ENCODE peak calls at places on chromosome 21, in five cellular contexts. One of them, this sample, is unnamed.

GRCh38 chr21:21383126-21383525 is 384.9 kb downstream of the NCAM2 start:
- DNase-seq in stomach: no peak
- DNase-seq in sigmoid colon: no peak
- DNase-seq in transverse colon: no peak
- DNase-seq in suprapubic skin: no peak
- DNase-seq in this sample: no peak

GRCh38 chr21:38380391-38381137 is 117.7 kb downstream of the ERG start:
- DNase-seq in stomach: no peak
- DNase-seq in transverse colon: no peak
- DNase-seq in suprapubic skin: no peak
- DNase-seq in sigmoid colon: no peak
- DNase-seq in this sample: no peak

GRCh38 chr21:38277501-38278111 is 20.8 kb downstream of the KCNJ15 start:
- DNase-seq in suprapubic skin: no peak
- DNase-seq in transverse colon: no peak
- DNase-seq in sigmoid colon: peak; percentile 76
- DNase-seq in stomach: no peak
- DNase-seq in this sample: peak; percentile 29

GRCh38 chr21:28805885-28806284 is 186.8 kb downstream of the LTN1 start:
- DNase-seq in suprapubic skin: no peak
- DNase-seq in transverse colon: no peak
- DNase-seq in sigmoid colon: no peak
- DNase-seq in stomach: no peak
- DNase-seq in this sample: no peak

GRCh38 chr21:33299181-33299752 is 25.5 kb upstream of the IFNAR1 start:
- DNase-seq in stomach: no peak
- DNase-seq in sigmoid colon: no peak
- DNase-seq in transverse colon: peak; percentile 18
- DNase-seq in suprapubic skin: no peak
- DNase-seq in this sample: no peak

GRCh38 chr21:44089001-44089911 is 17.9 kb upstream of the PWP2 start:
- DNase-seq in stomach: peak; percentile 25
- DNase-seq in suprapubic skin: no peak
- DNase-seq in sigmoid colon: peak; percentile 30
- DNase-seq in transverse colon: peak; percentile 81
- DNase-seq in this sample: no peak

GRCh38 chr21:42149656-42150457 is 69.1 kb upstream of the ABCG1 start:
- DNase-seq in suprapubic skin: peak; percentile 62
- DNase-seq in sigmoid colon: peak; percentile 39
- DNase-seq in stomach: no peak
- DNase-seq in transverse colon: no peak
- DNase-seq in this sample: no peak

GRCh38 chr21:30921129-30921528 is 39.7 kb upstream of the KRTAP11-1 start:
- DNase-seq in suprapubic skin: no peak
- DNase-seq in stomach: no peak
- DNase-seq in transverse colon: no peak
- DNase-seq in sigmoid colon: no peak
- DNase-seq in this sample: no peak

GRCh38 chr21:20592482-20592881 is 405.7 kb upstream of the NCAM2 start:
- DNase-seq in stomach: no peak
- DNase-seq in transverse colon: no peak
- DNase-seq in suprapubic skin: no peak
- DNase-seq in sigmoid colon: no peak
- DNase-seq in this sample: no peak

GRCh38 chr21:15020797-15021196 is 44.0 kb downstream of the NRIP1 start:
- DNase-seq in stomach: no peak
- DNase-seq in transverse colon: no peak
- DNase-seq in sigmoid colon: no peak
- DNase-seq in suprapubic skin: no peak
- DNase-seq in this sample: no peak

GRCh38 chr21:36156339-36156814 is 247 bp upstream of the DOP1B start:
- DNase-seq in transverse colon: peak; percentile 100
- DNase-seq in sigmoid colon: peak; percentile 100
- DNase-seq in stomach: peak; percentile 100
- DNase-seq in suprapubic skin: peak; percentile 100
- DNase-seq in this sample: peak; percentile 99

GRCh38 chr21:36159356-36159921 is 2.8 kb downstream of the DOP1B start:
- DNase-seq in sigmoid colon: no peak
- DNase-seq in stomach: peak; percentile 50
- DNase-seq in suprapubic skin: no peak
- DNase-seq in transverse colon: peak; percentile 74
- DNase-seq in this sample: no peak

GRCh38 chr21:36156815-36157670 is at the start of gene DOP1B:
- DNase-seq in transverse colon: peak; percentile 67
- DNase-seq in stomach: no peak
- DNase-seq in suprapubic skin: peak; percentile 82
- DNase-seq in sigmoid colon: no peak
- DNase-seq in this sample: peak; percentile 74

GRCh38 chr21:36160850-36161178 is 4.2 kb downstream of the DOP1B start:
- DNase-seq in stomach: no peak
- DNase-seq in transverse colon: no peak
- DNase-seq in suprapubic skin: no peak
- DNase-seq in sigmoid colon: no peak
- DNase-seq in this sample: no peak

DNA sequence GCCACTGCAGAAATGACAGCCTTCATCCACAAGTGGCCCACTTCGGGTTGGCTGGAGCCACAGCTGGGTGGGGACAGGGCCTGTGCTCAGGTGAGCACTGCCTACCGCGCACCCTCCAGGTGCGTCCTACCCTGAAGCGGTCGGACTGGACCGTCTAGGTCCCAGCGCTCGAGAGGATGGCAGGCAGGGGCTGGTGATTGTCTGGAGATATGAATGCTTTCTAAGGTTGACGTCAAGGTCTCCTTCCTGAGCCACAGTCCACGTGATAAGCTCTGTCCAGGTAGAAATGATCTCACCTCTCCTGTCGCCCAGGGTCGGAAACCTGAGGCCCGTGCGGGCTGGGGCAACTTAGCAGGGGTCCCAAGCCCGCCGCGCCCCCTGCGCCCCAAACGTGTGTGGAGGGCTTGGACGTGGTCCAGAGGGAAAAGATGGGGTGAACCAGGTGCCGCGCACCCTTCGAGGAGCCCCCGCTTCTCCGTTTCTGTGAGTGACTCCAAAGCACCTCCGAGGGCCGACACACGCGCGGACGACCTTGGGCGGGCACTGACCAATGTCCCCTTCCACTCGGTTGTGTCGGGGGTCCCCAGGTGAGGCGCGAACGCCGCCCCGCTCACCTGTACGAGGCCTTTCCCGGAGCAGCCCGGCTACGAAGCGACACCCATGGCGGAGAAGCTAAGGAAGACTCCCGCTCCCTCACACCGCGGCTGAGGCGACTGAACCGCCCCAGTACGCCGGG is 853 bp upstream of the DOP1B start:
- DNase-seq in transverse colon: peak; percentile 72
- DNase-seq in stomach: peak; percentile 80
- DNase-seq in sigmoid colon: peak; percentile 69
- DNase-seq in suprapubic skin: no peak
- DNase-seq in this sample: peak; percentile 65
- TF ChIP-seq EP300 in transverse colon: no peak
- TF ChIP-seq EP300 in stomach: no peak
- TF ChIP-seq EP300 in sigmoid colon: no peak
- TF ChIP-seq EP300 in suprapubic skin: no peak
- TF ChIP-seq EP300 in this sample: no peak

GRCh38 chr21:35933466-35933865 is 126.9 kb downstream of the SETD4 start:
- DNase-seq in suprapubic skin: no peak
- DNase-seq in sigmoid colon: peak; percentile 86
- DNase-seq in stomach: no peak
- DNase-seq in transverse colon: peak; percentile 34
- DNase-seq in this sample: peak; percentile 45

GRCh38 chr21:35927262-35927661 is 133.1 kb downstream of the SETD4 start:
- DNase-seq in transverse colon: no peak
- DNase-seq in stomach: no peak
- DNase-seq in suprapubic skin: no peak
- DNase-seq in sigmoid colon: no peak
- DNase-seq in this sample: no peak

GRCh38 chr21:35932232-35932911 is 128.0 kb downstream of the SETD4 start:
- DNase-seq in transverse colon: peak; percentile 37
- DNase-seq in suprapubic skin: no peak
- DNase-seq in stomach: no peak
- DNase-seq in sigmoid colon: peak; percentile 88
- DNase-seq in this sample: no peak
- TF ChIP-seq EP300 in transverse colon: no peak
- TF ChIP-seq EP300 in suprapubic skin: no peak
- TF ChIP-seq EP300 in stomach: no peak
- TF ChIP-seq EP300 in sigmoid colon: peak; percentile 5
- TF ChIP-seq EP300 in this sample: no peak

DNA sequence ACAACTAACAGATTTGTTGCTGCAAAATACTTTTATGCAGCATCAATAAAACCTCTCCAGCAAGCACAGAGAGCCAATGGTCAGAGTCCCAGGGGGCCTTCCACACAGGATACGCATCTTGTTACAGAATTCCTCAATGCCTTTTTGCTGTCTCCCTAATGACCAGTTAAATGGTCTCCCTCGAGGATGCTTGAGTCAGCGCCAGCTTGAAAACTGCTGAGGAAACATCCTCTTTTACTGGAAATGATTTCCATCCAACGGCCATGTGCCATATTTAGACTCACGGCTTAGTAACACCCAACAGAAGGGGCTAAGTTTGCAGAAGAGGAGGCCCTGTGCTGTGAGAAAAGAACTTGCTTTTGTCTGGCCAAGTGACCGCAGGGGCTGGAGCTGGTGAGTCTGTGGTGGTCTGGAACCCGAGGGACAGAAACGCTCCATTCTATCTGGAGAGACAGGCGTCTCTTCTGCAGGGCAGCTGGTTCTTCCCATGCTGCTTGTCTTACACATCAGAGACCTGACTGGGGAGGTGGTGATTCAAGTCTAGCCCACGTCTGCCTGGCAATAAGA is 496.4 kb downstream of the SETD4 start:
- DNase-seq in suprapubic skin: no peak
- DNase-seq in sigmoid colon: peak; percentile 74
- DNase-seq in transverse colon: peak; percentile 11
- DNase-seq in stomach: no peak
- DNase-seq in this sample: peak; percentile 21
- TF ChIP-seq EP300 in suprapubic skin: no peak
- TF ChIP-seq EP300 in sigmoid colon: no peak
- TF ChIP-seq EP300 in transverse colon: no peak
- TF ChIP-seq EP300 in stomach: no peak
- TF ChIP-seq EP300 in this sample: no peak

GRCh38 chr21:45303751-45304150 is 16.1 kb upstream of the POFUT2 start:
- DNase-seq in sigmoid colon: peak; percentile 63
- DNase-seq in suprapubic skin: no peak
- DNase-seq in transverse colon: no peak
- DNase-seq in stomach: no peak
- DNase-seq in this sample: peak; percentile 35

GRCh38 chr21:45300786-45301520 is 13.3 kb upstream of the POFUT2 start:
- DNase-seq in stomach: no peak
- DNase-seq in suprapubic skin: peak; percentile 72
- DNase-seq in transverse colon: no peak
- DNase-seq in sigmoid colon: peak; percentile 70
- DNase-seq in this sample: peak; percentile 18

GRCh38 chr21:45301521-45302081 is 13.9 kb upstream of the POFUT2 start:
- DNase-seq in transverse colon: no peak
- DNase-seq in suprapubic skin: no peak
- DNase-seq in stomach: no peak
- DNase-seq in sigmoid colon: peak; percentile 73
- DNase-seq in this sample: no peak

GRCh38 chr21:45303111-45303615 is 15.5 kb upstream of the POFUT2 start:
- DNase-seq in suprapubic skin: no peak
- DNase-seq in transverse colon: no peak
- DNase-seq in sigmoid colon: peak; percentile 74
- DNase-seq in stomach: no peak
- DNase-seq in this sample: peak; percentile 44

GRCh38 chr21:45302082-45303061 is 14.7 kb upstream of the POFUT2 start:
- DNase-seq in sigmoid colon: peak; percentile 95
- DNase-seq in suprapubic skin: no peak
- DNase-seq in transverse colon: peak; percentile 65
- DNase-seq in stomach: peak; percentile 45
- DNase-seq in this sample: peak; percentile 69
- TF ChIP-seq EP300 in sigmoid colon: peak; percentile 65
- TF ChIP-seq EP300 in suprapubic skin: no peak
- TF ChIP-seq EP300 in transverse colon: peak; percentile 98
- TF ChIP-seq EP300 in stomach: peak; percentile 41
- TF ChIP-seq EP300 in this sample: peak; percentile 82